ENCODE peak calls at places on chromosomes 11 and 22, in five cellular contexts. Z, T, Y, X and G are unnamed samples.

GRCh38 chr11:125338886-125339811 is 156.9 kb downstream of the FEZ1 start:
- DNase-seq in Z (no peak), T (peak; percentile 74), Y (no peak), X (peak; percentile 84), G (no peak)

GRCh38 chr11:612201-612960 is 3.4 kb downstream of the IRF7 start:
- DNase-seq in Z (peak; percentile 45), T (peak; percentile 38), Y (no peak), X (peak; percentile 54), G (peak; percentile 63)

GRCh38 chr22:49659281-49659923 is 168.3 kb downstream of the BRD1 start:
- DNase-seq in Z (no peak), T (no peak), Y (no peak), X (no peak), G (no peak)

GRCh38 chr22:38083931-38084631 is at the start of gene SLC16A8:
- DNase-seq in Z (peak; percentile 57), T (no peak), Y (no peak), X (no peak), G (peak; percentile 34)

GRCh38 chr11:44727114-44727372 is 281 bp downstream of the TSPAN18 start:
- DNase-seq in Z (peak; percentile 13), T (no peak), Y (no peak), X (no peak), G (no peak)

GRCh38 chr11:34640050-34640971 is 19.4 kb downstream of the EHF start:
- DNase-seq in Z (peak; percentile 56), T (peak; percentile 52), Y (no peak), X (no peak), G (no peak)

GRCh38 chr11:19392321-19392720 is 151.6 kb upstream of the E2F8 start:
- DNase-seq in Z (no peak), T (no peak), Y (no peak), X (peak; percentile 26), G (no peak)

GRCh38 chr22:27534720-27535125 is 266.8 kb downstream of the MN1 start:
- DNase-seq in Z (no peak), T (peak; percentile 92), Y (no peak), X (peak; percentile 96), G (no peak)